ENCODE peak calls at places on chromosomes 6 and 20, in five cellular contexts. M is K562, F is HepG2, I is GM23338, E is GM12878. X is an unnamed sample.

GRCh38 chr6:24323632-24324337 is 34.1 kb downstream of the DCDC2 start:
- DNase-seq in M (no peak), F (peak; percentile 94), I (no peak), E (no peak), X (no peak)

GRCh38 chr6:75208564-75209431 is 2.9 kb upstream of the COL12A1 start:
- DNase-seq in M (peak; percentile 81), F (peak; percentile 58), I (peak; percentile 95), E (peak; percentile 23), X (peak; percentile 49)

GRCh38 chr20:21527908-21528307 is 14.0 kb upstream of the NKX2-2 start:
- DNase-seq in M (no peak), F (no peak), I (no peak), E (no peak), X (no peak)

GRCh38 chr6:9646346-9647042 is 768.4 kb downstream of the TFAP2A start:
- DNase-seq in M (no peak), F (no peak), I (peak; percentile 2), E (no peak), X (no peak)

GRCh38 chr6:166553563-166554271 is 32.8 kb downstream of the RAMACL start:
- DNase-seq in M (no peak), F (no peak), I (no peak), E (no peak), X (no peak)

GRCh38 chr6:169632841-169633240 is 69.0 kb downstream of the WDR27 start:
- DNase-seq in M (no peak), F (no peak), I (no peak), E (no peak), X (no peak)

GRCh38 chr20:49595811-49596545 is 28.0 kb upstream of the PTGIS start:
- DNase-seq in M (no peak), F (no peak), I (no peak), E (no peak), X (no peak)

GRCh38 chr20:63127700-63128364 is 88.1 kb downstream of the YTHDF1 start:
- DNase-seq in M (no peak), F (no peak), I (no peak), E (no peak), X (no peak)

GRCh38 chr6:30775104-30775503 is 30.8 kb upstream of the IER3 start:
- DNase-seq in M (no peak), F (peak; percentile 43), I (no peak), E (no peak), X (no peak)

GRCh38 chr6:131519670-131520436 is 53.2 kb upstream of the ARG1 start:
- DNase-seq in M (peak; percentile 55), F (peak; percentile 76), I (peak; percentile 83), E (no peak), X (peak; percentile 7)

GRCh38 chr6:153436346-153436745 is 305.3 kb upstream of the RGS17 start:
- DNase-seq in M (no peak), F (no peak), I (peak; percentile 43), E (no peak), X (no peak)

GRCh38 chr6:19841181-19841580 is 4.0 kb downstream of the ID4 start:
- DNase-seq in M (no peak), F (no peak), I (no peak), E (no peak), X (no peak)

GRCh38 chr6:46491789-46492547 is 719 bp upstream of the RCAN2 start:
- DNase-seq in M (no peak), F (peak; percentile 6), I (peak; percentile 77), E (no peak), X (peak; percentile 14)

GRCh38 chr20:45340951-45341350 is 7.3 kb downstream of the SDC4 start:
- DNase-seq in M (no peak), F (peak; percentile 70), I (peak; percentile 54), E (no peak), X (no peak)

GRCh38 chr6:9103876-9104521 is 668.7 kb upstream of the SLC35B3 start:
- DNase-seq in M (no peak), F (no peak), I (peak; percentile 29), E (no peak), X (no peak)

GRCh38 chr6:134216304-134217029 is 101.4 kb downstream of the SGK1 start:
- DNase-seq in M (peak; percentile 48), F (no peak), I (no peak), E (no peak), X (no peak)

GRCh38 chr6:63510786-63511185 is 61.5 kb upstream of the LOC128125822 start:
- DNase-seq in M (no peak), F (no peak), I (no peak), E (no peak), X (no peak)

GRCh38 chr6:39433630-39434029 is 111.1 kb upstream of the KCNK16 start:
- DNase-seq in M (no peak), F (no peak), I (no peak), E (no peak), X (no peak)

GRCh38 chr6:127855542-127856159 is 45.2 kb downstream of the THEMIS start:
- DNase-seq in M (no peak), F (peak; percentile 24), I (peak; percentile 49), E (no peak), X (peak; percentile 20)

GRCh38 chr20:10553326-10553984 is 118.3 kb downstream of the SLX4IP start:
- DNase-seq in M (peak; percentile 58), F (peak; percentile 84), I (peak; percentile 87), E (no peak), X (peak; percentile 54)

GRCh38 chr6:106379951-106380350 is 19.4 kb downstream of the CRYBG1 start:
- DNase-seq in M (no peak), F (no peak), I (no peak), E (no peak), X (no peak)

GRCh38 chr6:147677647-147678046 is 169.2 kb downstream of the SAMD5 start:
- DNase-seq in M (no peak), F (no peak), I (no peak), E (no peak), X (no peak)

GRCh38 chr20:61218886-61219480 is 33.1 kb upstream of the CDH4 start:
- DNase-seq in M (no peak), F (no peak), I (no peak), E (no peak), X (no peak)

GRCh38 chr6:56430629-56431600 is 183.5 kb upstream of the COL21A1 start:
- DNase-seq in M (no peak), F (no peak), I (peak; percentile 9), E (no peak), X (no peak)

GRCh38 chr20:56458227-56458821 is 10.1 kb upstream of the RTF2 start:
- DNase-seq in M (peak; percentile 32), F (no peak), I (no peak), E (no peak), X (no peak)

GRCh38 chr6:120354452-120355098 is 979.7 kb downstream of the TBC1D32 start:
- DNase-seq in M (no peak), F (no peak), I (no peak), E (peak; percentile 4), X (no peak)

GRCh38 chr20:5448449-5449118 is 131.8 kb upstream of the PROKR2 start:
- DNase-seq in M (peak; percentile 48), F (peak; percentile 57), I (peak; percentile 86), E (no peak), X (peak; percentile 61)

GRCh38 chr6:155224031-155224451 is 39.8 kb upstream of the CLDN20 start:
- DNase-seq in M (no peak), F (peak; percentile 79), I (no peak), E (peak; percentile 81), X (no peak)
- TF ChIP-seq JUNB in M (no peak), F (no peak), I (no peak), E (peak; percentile 86), X (peak; percentile 42)

GRCh38 chr20:38831049-38831691 is 25.7 kb downstream of the PPP1R16B start:
- DNase-seq in M (peak; percentile 44), F (no peak), I (no peak), E (no peak), X (no peak)

GRCh38 chr20:38833857-38834164 is 28.3 kb downstream of the PPP1R16B start:
- DNase-seq in M (no peak), F (no peak), I (no peak), E (no peak), X (no peak)

GRCh38 chr20:38834868-38835267 is 29.4 kb downstream of the PPP1R16B start:
- DNase-seq in M (no peak), F (no peak), I (no peak), E (no peak), X (no peak)

GRCh38 chr20:38831995-38832620 is 26.6 kb downstream of the PPP1R16B start:
- DNase-seq in M (no peak), F (no peak), I (no peak), E (no peak), X (no peak)

DNA sequence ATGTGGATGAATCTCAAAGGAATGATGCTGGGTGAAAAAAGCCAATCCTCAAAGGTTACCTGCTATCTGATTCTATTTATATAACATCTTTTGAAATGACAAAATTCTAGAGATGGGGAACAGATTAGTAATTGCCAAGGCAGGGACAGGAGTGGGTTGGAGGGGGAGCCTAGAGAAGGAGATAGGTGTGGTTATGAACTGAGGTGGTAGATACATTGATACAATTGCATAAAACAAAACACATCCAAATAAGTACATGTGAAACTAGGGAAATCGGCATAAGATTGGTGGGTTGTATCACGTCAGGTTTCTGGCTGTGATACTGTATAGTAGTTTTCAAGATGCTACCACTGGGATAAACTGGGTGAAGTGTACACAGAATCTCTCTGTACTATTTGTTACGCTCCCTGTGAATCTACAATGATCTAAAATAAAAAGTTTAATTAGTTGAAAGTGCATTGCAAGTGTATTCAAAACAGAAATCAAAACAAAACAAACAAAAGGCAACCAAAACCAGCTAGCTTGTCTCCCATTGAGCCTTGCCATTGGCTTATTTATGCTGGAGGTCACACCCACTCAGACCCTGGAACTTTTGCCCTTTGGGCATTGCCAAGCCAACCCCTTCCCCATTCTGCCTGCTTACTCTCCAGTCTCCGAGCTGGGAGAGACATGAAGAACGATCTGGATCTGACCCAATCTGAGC is 27.8 kb downstream of the PPP1R16B start:
- DNase-seq in M (no peak), F (no peak), I (no peak), E (no peak), X (no peak)
- TF ChIP-seq JUNB in M (no peak), F (no peak), I (no peak), E (no peak), X (no peak)

DNA sequence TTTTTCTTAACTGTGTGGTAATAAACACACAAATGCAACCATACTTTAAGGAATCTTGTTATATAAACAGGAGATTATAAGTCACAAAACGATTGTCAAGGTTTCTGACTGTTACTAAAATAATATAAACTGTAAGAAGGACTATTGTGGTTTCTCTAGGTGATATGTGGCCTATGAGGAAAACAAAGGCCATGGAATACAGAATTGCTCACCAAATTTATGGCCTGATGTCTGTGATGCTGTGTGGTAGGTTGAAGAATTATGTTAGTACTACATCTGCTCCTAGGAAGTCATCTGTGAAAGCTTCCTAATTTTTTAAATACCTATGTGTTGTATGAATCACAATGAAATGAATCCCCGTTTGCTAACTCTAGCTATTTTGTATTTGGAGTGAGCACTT is 875.4 kb upstream of the MAP3K7 start:
- DNase-seq in M (no peak), F (no peak), I (no peak), E (no peak), X (no peak)
- TF ChIP-seq JUNB in M (no peak), F (no peak), I (no peak), E (no peak), X (no peak)

DNA sequence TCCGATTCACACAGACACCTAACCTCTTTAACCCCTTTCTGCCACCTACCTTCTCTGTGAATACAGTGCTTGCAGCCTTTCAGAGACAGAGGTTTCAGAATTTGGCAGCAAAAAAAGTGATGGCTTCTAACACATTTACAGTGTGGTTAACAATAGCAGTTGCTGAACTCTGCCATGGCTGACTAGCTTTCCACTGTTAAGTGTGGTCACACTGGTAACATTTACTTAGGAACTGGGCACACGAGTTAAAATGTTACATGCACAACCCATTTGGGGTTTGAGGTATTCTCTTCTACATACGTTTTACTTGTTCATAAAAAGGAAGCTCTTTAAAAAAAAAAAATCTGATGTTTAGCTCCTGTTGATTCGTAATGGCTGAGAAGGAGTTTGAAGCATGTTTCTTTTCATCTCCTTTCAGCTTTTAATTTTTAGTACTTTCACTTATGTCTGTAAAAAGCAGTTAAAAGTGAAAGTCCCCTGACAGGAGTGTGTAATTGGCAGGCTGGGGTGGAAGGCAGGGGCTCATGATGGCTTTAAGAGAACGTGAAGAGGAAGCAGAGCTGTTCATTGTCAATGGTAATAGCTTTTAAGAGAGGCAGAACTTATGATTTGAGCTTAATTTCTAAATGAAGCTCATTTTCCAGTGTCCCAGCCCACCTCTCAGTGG is 245.9 kb downstream of the FARS2 start:
- DNase-seq in M (no peak), F (no peak), I (no peak), E (peak; percentile 92), X (no peak)
- TF ChIP-seq JUNB in M (no peak), F (no peak), I (no peak), E (no peak), X (no peak)

X was measured in A549.